ENCODE peak calls at places on chromosome 4, in ten cellular contexts. E, Y, Z, O, A, N, S, P, F and T are unnamed samples.

GRCh38 chr4:103303011-103303410 is 104.9 kb upstream of the CENPE start:
- DNase-seq in E (no peak), Y (no peak), Z (no peak), O (no peak), A (no peak), N (peak), S (no peak), P (no peak), F (no peak), T (no peak)

GRCh38 chr4:81786770-81787169 is 315.1 kb upstream of the RASGEF1B start:
- DNase-seq in E (no peak), Y (no peak), Z (no peak), O (no peak), A (no peak), N (no peak), S (no peak), P (no peak), F (no peak), T (no peak)

GRCh38 chr4:134787315-134787714 is 585.7 kb upstream of the PABPC4L start:
- DNase-seq in E (peak), Y (no peak), Z (no peak), O (no peak), A (no peak), N (no peak), S (no peak), P (no peak), F (no peak), T (peak)

GRCh38 chr4:68599150-68599549 is 23.0 kb upstream of the UGT2B17 start:
- DNase-seq in E (no peak), Y (no peak), Z (no peak), O (no peak), A (no peak), N (no peak), S (no peak), P (no peak), F (no peak), T (peak)

GRCh38 chr4:15234101-15234500 is 193.7 kb upstream of the C1QTNF7 start:
- DNase-seq in E (peak), Y (no peak), Z (peak), O (no peak), A (no peak), N (no peak), S (no peak), P (peak), F (no peak), T (peak)

GRCh38 chr4:80049813-80050534 is 23.1 kb downstream of the ANTXR2 start:
- DNase-seq in E (no peak), Y (no peak), Z (no peak), O (no peak), A (no peak), N (no peak), S (no peak), P (no peak), F (no peak), T (no peak)

GRCh38 chr4:86587016-86587713 is 7.0 kb upstream of the PTPN13 start:
- DNase-seq in E (no peak), Y (no peak), Z (no peak), O (no peak), A (no peak), N (no peak), S (no peak), P (no peak), F (no peak), T (no peak)

GRCh38 chr4:53748328-53748772 is 157.1 kb upstream of the LNX1 start:
- DNase-seq in E (no peak), Y (no peak), Z (no peak), O (peak), A (no peak), N (no peak), S (no peak), P (no peak), F (no peak), T (no peak)

GRCh38 chr4:10773010-10773409 is 88.4 kb upstream of the CLNK start:
- DNase-seq in E (no peak), Y (no peak), Z (no peak), O (no peak), A (no peak), N (no peak), S (no peak), P (no peak), F (no peak), T (no peak)

GRCh38 chr4:11732155-11732554 is 303.5 kb upstream of the HS3ST1 start:
- DNase-seq in E (no peak), Y (no peak), Z (no peak), O (no peak), A (no peak), N (no peak), S (no peak), P (no peak), F (no peak), T (no peak)

GRCh38 chr4:125319311-125319710 is 4.6 kb downstream of the FAT4 start:
- DNase-seq in E (no peak), Y (no peak), Z (no peak), O (no peak), A (no peak), N (no peak), S (no peak), P (peak), F (no peak), T (no peak)

GRCh38 chr4:24736066-24736465 is 59.3 kb upstream of the SOD3 start:
- DNase-seq in E (no peak), Y (no peak), Z (no peak), O (no peak), A (no peak), N (peak), S (no peak), P (peak), F (no peak), T (peak)

GRCh38 chr4:2065106-2065930 is 6.2 kb downstream of the NAT8L start:
- DNase-seq in E (no peak), Y (no peak), Z (no peak), O (no peak), A (no peak), N (no peak), S (no peak), P (no peak), F (no peak), T (no peak)

GRCh38 chr4:10020871-10021676 is at the start of gene SLC2A9:
- DNase-seq in E (no peak), Y (no peak), Z (no peak), O (no peak), A (no peak), N (no peak), S (no peak), P (peak), F (no peak), T (no peak)

GRCh38 chr4:176817222-176817621 is 24.5 kb upstream of the VEGFC start:
- DNase-seq in E (no peak), Y (no peak), Z (no peak), O (no peak), A (no peak), N (no peak), S (no peak), P (no peak), F (no peak), T (no peak)

GRCh38 chr4:37001688-37002436 is 242.7 kb upstream of the NWD2 start:
- DNase-seq in E (no peak), Y (no peak), Z (no peak), O (no peak), A (no peak), N (no peak), S (no peak), P (no peak), F (no peak), T (no peak)

GRCh38 chr4:2781911-2782310 is 11.0 kb upstream of the SH3BP2 start:
- DNase-seq in E (no peak), Y (no peak), Z (no peak), O (no peak), A (no peak), N (no peak), S (no peak), P (no peak), F (no peak), T (no peak)

GRCh38 chr4:151771664-151772063 is 10.9 kb upstream of the GATB start:
- DNase-seq in E (no peak), Y (no peak), Z (no peak), O (no peak), A (no peak), N (no peak), S (no peak), P (peak), F (no peak), T (no peak)

GRCh38 chr4:122542411-122543236 is 78.2 kb downstream of the IL21 start:
- DNase-seq in E (no peak), Y (no peak), Z (peak), O (no peak), A (no peak), N (no peak), S (no peak), P (peak), F (no peak), T (peak)

GRCh38 chr4:112736718-112737135 is 99.8 kb downstream of the LARP7 start:
- DNase-seq in E (no peak), Y (no peak), Z (no peak), O (no peak), A (no peak), N (no peak), S (no peak), P (no peak), F (no peak), T (no peak)

GRCh38 chr4:52290468-52290867 is 239.4 kb downstream of the SPATA18 start:
- DNase-seq in E (no peak), Y (no peak), Z (no peak), O (no peak), A (no peak), N (no peak), S (no peak), P (no peak), F (no peak), T (no peak)

GRCh38 chr4:168942985-168943384 is 67.1 kb downstream of the CBR4 start:
- DNase-seq in E (no peak), Y (no peak), Z (no peak), O (no peak), A (no peak), N (peak), S (no peak), P (no peak), F (no peak), T (peak)

GRCh38 chr4:174284181-174284886 is 623 bp downstream of the CEP44 start:
- DNase-seq in E (peak), Y (no peak), Z (peak), O (no peak), A (no peak), N (peak), S (no peak), P (peak), F (no peak), T (peak)

GRCh38 chr4:106385853-106386393 is 17.3 kb upstream of the GIMD1 start:
- DNase-seq in E (no peak), Y (no peak), Z (no peak), O (no peak), A (no peak), N (no peak), S (no peak), P (no peak), F (no peak), T (no peak)

GRCh38 chr4:42339935-42340406 is 57.3 kb upstream of the SHISA3 start:
- DNase-seq in E (peak), Y (no peak), Z (peak), O (no peak), A (no peak), N (peak), S (no peak), P (peak), F (no peak), T (peak)

GRCh38 chr4:16032382-16032743 is 51.5 kb downstream of the PROM1 start:
- DNase-seq in E (no peak), Y (no peak), Z (no peak), O (no peak), A (no peak), N (no peak), S (no peak), P (no peak), F (no peak), T (no peak)